ENCODE peak calls at places on chromosomes 7 and 10, in nine cellular contexts. J, V, C, Q, E, K, R, H and I are unnamed samples.

GRCh38 chr7:84123903-84124573 is 70.6 kb downstream of the SEMA3A start:
- DNase-seq in R (no peak), V (no peak), C (peak), Q (no peak), E (no peak), H (no peak), J (no peak), K (peak), I (no peak)

GRCh38 chr10:113058175-113058961 is 108.3 kb downstream of the TCF7L2 start:
- DNase-seq in K (peak), C (peak), R (peak), V (no peak), Q (no peak), J (no peak), E (no peak), H (no peak), I (peak)

GRCh38 chr10:73253226-73253557 is 748 bp upstream of the MRPS16 start:
- DNase-seq in E (no peak), K (no peak), H (no peak), R (no peak), Q (peak), V (no peak), C (no peak), J (no peak), I (no peak)

GRCh38 chr10:72255977-72256729 is 17.6 kb upstream of the DDIT4 start:
- DNase-seq in C (no peak), R (no peak), K (no peak), J (peak), Q (no peak), V (no peak), H (no peak), E (peak), I (no peak)

GRCh38 chr7:106182904-106183303 is 70.8 kb upstream of the SYPL1 start:
- DNase-seq in V (no peak), K (no peak), H (no peak), C (no peak), J (no peak), R (no peak), E (no peak), Q (no peak), I (no peak)

GRCh38 chr10:117541405-117541908 is 1.1 kb upstream of the EMX2 start:
- DNase-seq in H (no peak), Q (no peak), J (no peak), E (peak), R (peak), C (peak), K (no peak), V (peak), I (no peak)

GRCh38 chr10:11515596-11516418 is 95.6 kb downstream of the USP6NL start:
- DNase-seq in E (peak), H (no peak), V (peak), Q (peak), J (no peak), C (no peak), K (peak), R (peak), I (no peak)

GRCh38 chr7:133207687-133208086 is 45.2 kb upstream of the EXOC4 start:
- DNase-seq in J (no peak), E (no peak), V (no peak), C (no peak), K (no peak), H (no peak), R (peak), Q (peak), I (no peak)

GRCh38 chr10:90871279-90871760 is 454 bp upstream of the RPP30 start:
- DNase-seq in J (no peak), R (peak), C (no peak), V (peak), Q (peak), H (no peak), K (peak), E (no peak), I (no peak)

GRCh38 chr10:70893227-70894006 is 5.1 kb upstream of the PCBD1 start:
- DNase-seq in J (no peak), K (no peak), H (no peak), C (no peak), Q (peak), R (no peak), E (no peak), V (no peak), I (no peak)

GRCh38 chr7:82122290-82122689 is 321.3 kb downstream of the CACNA2D1 start:
- DNase-seq in J (no peak), R (no peak), Q (no peak), C (no peak), E (no peak), H (no peak), V (no peak), K (no peak), I (no peak)

GRCh38 chr10:35789996-35790395 is 147.9 kb upstream of the FZD8 start:
- DNase-seq in E (peak), J (no peak), R (peak), Q (no peak), H (no peak), V (no peak), K (peak), C (no peak), I (no peak)

DNA sequence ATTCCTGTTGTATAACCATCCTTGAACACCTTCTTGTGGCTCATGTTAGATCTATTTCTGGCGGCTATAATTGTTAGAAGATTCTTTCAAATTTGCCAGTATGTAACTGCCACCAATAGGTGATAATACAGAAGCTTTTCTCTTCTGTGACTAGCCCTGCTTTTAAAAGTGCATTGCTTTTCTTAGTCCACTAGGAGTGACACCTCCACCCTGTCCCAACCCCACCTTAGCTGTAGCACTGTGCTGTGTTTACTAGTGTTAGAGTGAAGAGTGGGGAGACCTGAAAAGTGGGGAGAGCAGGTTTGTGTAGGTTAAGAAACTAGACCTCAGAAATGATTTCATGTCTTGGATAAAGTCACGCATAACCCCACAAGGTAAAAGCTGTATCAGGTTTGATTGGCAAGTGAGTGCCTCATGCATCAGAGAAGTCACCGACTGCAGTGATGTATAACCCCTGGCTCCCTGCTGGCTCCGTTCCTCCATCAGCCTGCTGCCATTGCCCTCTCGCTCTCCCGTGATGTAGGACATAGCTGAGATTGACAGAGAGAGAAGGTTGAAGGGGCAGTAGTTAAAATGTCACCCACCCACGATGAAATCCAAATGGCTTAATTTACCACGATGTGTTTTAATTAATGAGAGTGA is 12.5 kb downstream of the NPVF start:
- DNase-seq in C (no peak), Q (peak), V (no peak), E (no peak), K (no peak), J (no peak), R (no peak), H (no peak), I (no peak)
- TF ChIP-seq CTCF in C (no peak), Q (no peak), V (no peak), E (no peak), K (no peak), J (no peak), R (no peak), H (no peak), I (peak)

GRCh38 chr7:47352394-47352968 is 229.4 kb downstream of the TNS3 start:
- DNase-seq in C (no peak), V (no peak), E (no peak), K (no peak), Q (no peak), J (no peak), R (no peak), H (no peak), I (no peak)
- H3K4me3 ChIP-seq in C (no peak), V (no peak), E (no peak), K (no peak), Q (no peak), J (no peak), R (no peak), H (no peak), I (no peak)

GRCh38 chr7:29077854-29078253 is 68.5 kb downstream of the CPVL start:
- DNase-seq in H (no peak), Q (no peak), R (no peak), V (no peak), E (no peak), K (peak), C (peak), J (no peak), I (no peak)

GRCh38 chr7:29080803-29081202 is 65.5 kb downstream of the CPVL start:
- DNase-seq in E (no peak), R (no peak), K (no peak), V (no peak), C (no peak), J (no peak), H (no peak), Q (no peak), I (no peak)

GRCh38 chr7:29077181-29077580 is 69.2 kb downstream of the CPVL start:
- DNase-seq in R (no peak), E (no peak), Q (no peak), K (peak), J (no peak), C (no peak), V (no peak), H (no peak), I (no peak)

GRCh38 chr7:29075621-29076020 is 70.7 kb downstream of the CPVL start:
- DNase-seq in Q (no peak), J (no peak), E (no peak), V (no peak), H (no peak), R (no peak), C (no peak), K (no peak), I (no peak)

DNA sequence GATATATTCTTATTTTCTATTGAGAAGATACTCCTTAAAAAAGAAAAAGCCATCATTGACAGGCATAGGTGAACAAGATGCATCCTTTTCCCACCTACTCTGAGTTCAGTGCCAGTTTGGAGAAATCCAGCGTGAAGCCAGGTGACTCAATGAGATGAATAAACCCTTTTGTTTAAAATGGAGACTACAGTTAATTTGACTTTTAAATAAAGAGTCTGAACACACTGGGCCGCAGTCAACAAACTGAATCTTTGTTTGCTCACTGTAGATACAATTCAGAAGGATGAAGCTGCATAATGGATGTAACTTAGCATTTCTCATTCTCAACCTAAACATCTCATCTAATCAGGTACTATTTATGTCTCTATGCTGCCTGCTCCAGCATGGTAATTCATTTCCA is 68.1 kb downstream of the CPVL start:
- DNase-seq in C (no peak), K (no peak), Q (no peak), V (no peak), R (no peak), H (no peak), J (no peak), E (no peak), I (no peak)
- TF ChIP-seq CTCF in C (no peak), K (no peak), Q (no peak), V (no peak), R (no peak), H (no peak), J (no peak), E (no peak), I (no peak)

GRCh38 chr7:55534262-55534915 is 37.9 kb downstream of the VOPP1 start:
- DNase-seq in R (peak), H (no peak), K (peak), J (no peak), Q (peak), C (no peak), V (no peak), E (no peak), I (no peak)
- H3K4me3 ChIP-seq in R (no peak), H (no peak), K (no peak), J (no peak), Q (peak), C (peak), V (no peak), E (no peak), I (no peak)

DNA sequence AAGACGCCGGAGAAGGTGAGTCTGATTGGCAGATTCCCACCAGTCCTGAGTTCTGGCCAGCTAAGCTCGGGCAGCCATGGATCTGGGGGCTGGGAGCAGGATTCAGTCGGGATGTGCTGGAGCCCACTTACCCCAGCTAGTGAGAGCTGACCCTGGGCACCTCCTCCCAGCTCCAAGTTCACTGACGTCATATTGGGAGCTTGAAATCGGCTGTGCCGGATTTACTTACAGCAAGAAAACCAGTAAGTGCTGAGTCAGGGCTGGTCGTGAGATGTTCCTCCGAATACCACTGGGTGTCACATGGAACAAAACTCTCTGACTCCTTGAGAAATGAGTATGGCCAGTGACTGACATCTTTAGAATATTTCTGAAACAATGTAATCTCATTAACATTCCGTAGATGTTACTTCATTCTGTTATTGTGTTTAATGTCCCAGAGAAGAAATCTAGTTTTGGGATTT is 621.2 kb downstream of the SDK1 start:
- DNase-seq in H (peak), V (no peak), Q (no peak), K (peak), C (peak), E (peak), R (peak), J (no peak), I (peak)
- TF ChIP-seq CTCF in H (peak), V (no peak), Q (no peak), K (peak), C (no peak), E (peak), R (peak), J (no peak), I (peak)

DNA sequence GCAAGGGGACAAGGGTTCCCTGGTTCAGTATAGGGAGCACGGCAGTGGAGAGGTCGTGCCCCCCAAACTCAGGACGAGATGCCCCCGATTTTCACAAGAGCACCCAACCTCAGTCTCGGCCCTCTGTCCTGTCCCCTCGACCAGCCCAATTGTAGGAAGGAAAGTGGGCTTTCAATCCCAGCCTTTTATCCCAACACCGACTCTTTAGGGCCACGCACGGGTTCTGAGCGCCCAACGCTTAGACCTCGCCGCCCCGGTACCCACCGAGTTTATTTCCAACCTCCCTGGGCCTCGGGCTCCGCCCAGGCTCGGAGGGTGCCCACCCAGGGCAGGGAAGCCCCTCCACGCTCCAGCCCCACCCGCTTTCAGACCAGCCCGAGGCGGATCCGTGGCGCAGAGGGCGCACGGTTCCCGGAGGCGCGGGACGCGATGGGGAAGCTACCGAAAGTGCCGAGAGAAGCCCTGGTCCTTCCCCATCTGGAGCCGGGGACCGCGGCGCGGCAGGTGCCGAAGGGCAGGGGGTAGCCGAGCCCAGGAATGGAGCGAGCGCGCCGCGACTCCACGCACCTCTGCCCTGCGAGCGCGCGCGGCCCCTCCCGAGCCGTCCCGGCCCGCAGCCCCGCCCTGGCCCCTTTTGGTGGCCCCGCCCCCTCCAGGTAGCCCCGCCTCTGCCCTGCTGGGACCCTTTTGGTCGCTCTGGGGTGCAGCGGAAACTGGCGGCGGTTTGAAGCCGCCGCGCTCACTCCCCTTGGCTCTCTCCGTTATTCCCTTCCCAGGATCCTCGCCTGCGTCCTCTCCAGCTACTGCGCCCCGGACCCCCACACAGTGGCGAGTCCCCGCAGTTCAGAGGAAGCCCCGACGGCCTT is 20.4 kb downstream of the GRID2IP start:
- DNase-seq in V (no peak), H (no peak), J (no peak), R (no peak), K (no peak), E (no peak), Q (peak), C (no peak), I (no peak)
- H3K4me3 ChIP-seq in V (no peak), H (peak), J (no peak), R (peak), K (peak), E (peak), Q (peak), C (peak), I (peak)

DNA sequence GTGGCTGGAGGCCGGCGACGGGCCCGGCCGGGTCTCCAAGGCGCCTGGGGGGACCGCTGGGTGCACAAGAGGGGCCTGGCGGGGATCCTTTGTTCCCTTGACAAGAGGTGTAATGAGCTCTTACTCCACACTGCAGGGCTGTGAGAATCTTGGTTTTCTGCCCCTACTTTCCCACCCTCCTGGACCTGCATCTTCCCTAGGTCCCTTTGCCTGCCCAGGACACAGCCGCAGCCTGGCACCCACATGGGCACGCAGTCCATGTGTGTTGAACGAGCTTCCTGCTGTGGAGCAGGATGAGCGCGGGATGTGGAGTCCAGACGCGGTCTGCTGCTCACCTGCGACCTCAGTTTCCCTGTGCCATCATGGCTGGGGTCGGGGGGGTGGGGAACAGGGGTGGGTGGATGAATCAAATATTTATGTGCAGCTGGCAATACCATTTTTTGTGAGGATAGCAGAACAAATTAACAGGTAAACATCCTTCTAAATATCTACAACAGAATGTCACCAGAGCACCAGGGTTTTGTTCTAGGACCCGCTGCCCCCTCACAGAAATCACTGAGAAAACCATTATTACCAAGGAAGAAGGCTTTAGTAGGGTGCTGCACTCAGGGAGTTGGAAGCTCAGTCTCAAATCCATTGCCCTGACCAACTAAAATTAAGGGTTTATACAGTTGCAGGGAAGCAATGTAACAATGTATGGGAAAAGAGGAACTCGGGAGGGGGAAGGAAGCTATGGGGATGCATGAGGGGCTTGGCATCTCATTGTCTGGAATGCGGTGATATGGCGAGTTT is 474 bp upstream of the NSMCE4A start:
- DNase-seq in Q (no peak), C (no peak), E (no peak), R (no peak), V (no peak), J (no peak), H (no peak), K (no peak), I (no peak)
- TF ChIP-seq CTCF in Q (no peak), C (no peak), E (no peak), R (peak), V (no peak), J (peak), H (peak), K (peak), I (no peak)

DNA sequence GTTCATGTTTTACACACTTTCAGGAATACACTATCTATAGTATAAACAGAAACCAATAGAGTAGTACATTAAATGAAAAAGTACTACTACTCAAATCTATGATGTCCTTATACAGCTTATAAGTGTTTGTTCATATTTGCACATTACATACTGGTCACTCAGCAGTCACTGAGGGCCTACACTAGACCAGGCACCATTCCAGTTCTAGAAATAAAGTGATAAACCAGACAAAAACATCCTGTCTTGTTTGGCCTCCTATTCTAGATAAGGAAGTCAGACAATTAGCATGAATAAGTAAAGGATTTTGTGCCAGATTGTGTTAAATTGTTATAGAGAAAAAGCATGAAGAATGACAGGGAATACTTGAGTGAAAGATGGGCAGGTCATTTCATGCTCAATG is 219.0 kb downstream of the CRPPA start:
- DNase-seq in C (no peak), H (no peak), K (peak), R (peak), J (no peak), Q (no peak), V (no peak), E (no peak), I (no peak)
- H3K4me3 ChIP-seq in C (no peak), H (no peak), K (no peak), R (no peak), J (no peak), Q (no peak), V (no peak), E (no peak), I (no peak)

GRCh38 chr10:7622969-7623368 is 43.8 kb downstream of the ITIH5 start:
- DNase-seq in R (peak), Q (peak), K (no peak), E (no peak), H (no peak), V (no peak), J (no peak), C (no peak), I (no peak)
- TF ChIP-seq CTCF in R (peak), Q (peak), K (no peak), E (no peak), H (peak), V (peak), J (no peak), C (no peak), I (no peak)

GRCh38 chr7:95322874-95323273 is 1.5 kb downstream of the PON1 start:
- DNase-seq in Q (no peak), H (no peak), J (no peak), C (no peak), V (no peak), R (peak), E (no peak), K (no peak), I (no peak)
- H3K4me3 ChIP-seq in Q (no peak), H (no peak), J (no peak), C (no peak), V (no peak), R (no peak), E (no peak), K (no peak), I (no peak)